ENCODE peak calls at places on chromosomes 13 and 19, in ten cellular contexts. C is DND-41; H is islet precursor cell; K is activated T-cell treated with anti-CD3 and anti-CD28 coated beads for 48 hours; O is HS-5; W is stimulated activated naive CD8-positive, alpha-beta T cell treated with anti-CD3 and anti-CD28 coated beads, Interleukin-15, Interleukin-2, amounts not matched to agents 100 U/mL and 50 U/mL, for 24 hours; E is NCI-H510A; T is A549; G is cardiac fibroblast; J is HEK293T. S is an unnamed sample.

GRCh38 chr19:19553670-19554069 is 15.6 kb downstream of the CILP2 start:
- DNase-seq in C (no peak), H (no peak), K (no peak), O (no peak), W (no peak), E (no peak), T (no peak), G (no peak), J (no peak), S (no peak)

GRCh38 chr19:41637484-41637883 is 10.6 kb upstream of the CEACAM4 start:
- DNase-seq in C (no peak), H (no peak), K (no peak), O (no peak), W (no peak), E (no peak), T (no peak), G (no peak), J (no peak), S (no peak)

GRCh38 chr19:45591004-45591637 is 6.5 kb upstream of the OPA3 start:
- DNase-seq in C (no peak), H (peak), K (peak), O (no peak), W (peak), E (peak), T (peak), G (no peak), J (peak), S (peak)

GRCh38 chr13:33377825-33378224 is 92.3 kb upstream of the STARD13 start:
- DNase-seq in C (no peak), H (no peak), K (no peak), O (no peak), W (no peak), E (no peak), T (no peak), G (no peak), J (no peak), S (no peak)

GRCh38 chr19:44607049-44607448 is 6.3 kb upstream of the IGSF23 start:
- DNase-seq in C (no peak), H (no peak), K (no peak), O (peak), W (no peak), E (no peak), T (no peak), G (peak), J (no peak), S (no peak)

GRCh38 chr13:105918842-105919741 is 616.4 kb downstream of the EFNB2 start:
- DNase-seq in C (no peak), H (peak), K (no peak), O (peak), W (no peak), E (no peak), T (peak), G (peak), J (peak), S (peak)

GRCh38 chr13:28401303-28402056 is 93.4 kb downstream of the FLT1 start:
- DNase-seq in C (no peak), H (no peak), K (no peak), O (peak), W (no peak), E (no peak), T (no peak), G (peak), J (no peak), S (no peak)

GRCh38 chr19:10419200-10419645 is 1.1 kb upstream of the PDE4A start:
- DNase-seq in C (peak), H (no peak), K (no peak), O (no peak), W (peak), E (no peak), T (no peak), G (no peak), J (no peak), S (no peak)

GRCh38 chr13:23504188-23504587 is 66.0 kb upstream of the TNFRSF19 start:
- DNase-seq in C (no peak), H (no peak), K (no peak), O (no peak), W (no peak), E (no peak), T (no peak), G (no peak), J (no peak), S (no peak)

GRCh38 chr19:49684251-49684982 is 5.0 kb upstream of the ADM5 start:
- DNase-seq in C (no peak), H (no peak), K (no peak), O (no peak), W (no peak), E (no peak), T (peak), G (no peak), J (peak), S (no peak)

S was measured in SK-N-DZ.